ENCODE peak calls at places on chromosome 19, in ten cellular contexts. One of them, this sample, is unnamed.

GRCh38 chr19:11699931-11700794 is 38.6 kb downstream of the ZNF823 start:
- DNase-seq in AG04450: peak; percentile 2
- DNase-seq in mesendoderm: peak; percentile 44
- DNase-seq in heart right ventricle: no peak
- DNase-seq in BJ: no peak
- DNase-seq in uterus: no peak
- DNase-seq in CD8-positive, alpha-beta memory T cell: peak; percentile 6
- DNase-seq in kidney epithelial cell: no peak
- DNase-seq in psoas muscle: no peak
- DNase-seq in hepatocyte: peak; percentile 59
- DNase-seq in this sample: no peak

GRCh38 chr19:44212865-44213346 is 574 bp downstream of the ZNF227 start:
- DNase-seq in AG04450: no peak
- DNase-seq in mesendoderm: peak; percentile 47
- DNase-seq in heart right ventricle: peak; percentile 6
- DNase-seq in BJ: no peak
- DNase-seq in uterus: no peak
- DNase-seq in CD8-positive, alpha-beta memory T cell: no peak
- DNase-seq in kidney epithelial cell: no peak
- DNase-seq in psoas muscle: no peak
- DNase-seq in hepatocyte: peak; percentile 20
- DNase-seq in this sample: no peak

GRCh38 chr19:18292810-18293641 is 11.6 kb upstream of the JUND start:
- DNase-seq in AG04450: no peak
- DNase-seq in mesendoderm: peak; percentile 98
- DNase-seq in heart right ventricle: peak; percentile 90
- DNase-seq in BJ: no peak
- DNase-seq in uterus: peak; percentile 92
- DNase-seq in CD8-positive, alpha-beta memory T cell: no peak
- DNase-seq in kidney epithelial cell: no peak
- DNase-seq in psoas muscle: peak; percentile 90
- DNase-seq in hepatocyte: peak; percentile 91
- DNase-seq in this sample: peak; percentile 85

GRCh38 chr19:58021541-58022282 is 12.1 kb upstream of the ZSCAN1 start:
- DNase-seq in AG04450: no peak
- DNase-seq in mesendoderm: peak; percentile 92
- DNase-seq in heart right ventricle: peak; percentile 81
- DNase-seq in BJ: no peak
- DNase-seq in uterus: peak; percentile 61
- DNase-seq in CD8-positive, alpha-beta memory T cell: peak; percentile 39
- DNase-seq in kidney epithelial cell: no peak
- DNase-seq in psoas muscle: no peak
- DNase-seq in hepatocyte: peak; percentile 55
- DNase-seq in this sample: peak; percentile 40

GRCh38 chr19:55679343-55680257 is 4.6 kb downstream of the EPN1 start:
- DNase-seq in AG04450: no peak
- DNase-seq in mesendoderm: no peak
- DNase-seq in heart right ventricle: no peak
- DNase-seq in BJ: no peak
- DNase-seq in uterus: no peak
- DNase-seq in CD8-positive, alpha-beta memory T cell: no peak
- DNase-seq in kidney epithelial cell: no peak
- DNase-seq in psoas muscle: no peak
- DNase-seq in hepatocyte: no peak
- DNase-seq in this sample: no peak

GRCh38 chr19:49148784-49149651 is 6.2 kb downstream of the HRC start:
- DNase-seq in AG04450: peak; percentile 76
- DNase-seq in mesendoderm: peak; percentile 99
- DNase-seq in heart right ventricle: peak; percentile 99
- DNase-seq in BJ: peak; percentile 45
- DNase-seq in uterus: peak; percentile 95
- DNase-seq in CD8-positive, alpha-beta memory T cell: peak; percentile 68
- DNase-seq in kidney epithelial cell: peak; percentile 74
- DNase-seq in psoas muscle: peak; percentile 97
- DNase-seq in hepatocyte: peak; percentile 100
- DNase-seq in this sample: peak; percentile 99

GRCh38 chr19:27794444-27795042 is 1418.4 kb downstream of the UQCRFS1 start:
- DNase-seq in AG04450: no peak
- DNase-seq in mesendoderm: peak; percentile 81
- DNase-seq in heart right ventricle: peak; percentile 17
- DNase-seq in BJ: no peak
- DNase-seq in uterus: no peak
- DNase-seq in CD8-positive, alpha-beta memory T cell: peak; percentile 13
- DNase-seq in kidney epithelial cell: peak; percentile 2
- DNase-seq in psoas muscle: no peak
- DNase-seq in hepatocyte: peak; percentile 57
- DNase-seq in this sample: no peak

GRCh38 chr19:45150180-45150579 is 10.6 kb downstream of the NKPD1 start:
- DNase-seq in AG04450: no peak
- DNase-seq in mesendoderm: no peak
- DNase-seq in heart right ventricle: no peak
- DNase-seq in BJ: no peak
- DNase-seq in uterus: no peak
- DNase-seq in CD8-positive, alpha-beta memory T cell: no peak
- DNase-seq in kidney epithelial cell: no peak
- DNase-seq in psoas muscle: no peak
- DNase-seq in hepatocyte: no peak
- DNase-seq in this sample: no peak

GRCh38 chr19:50280983-50281382 is 48.2 kb downstream of the KCNC3 start:
- DNase-seq in AG04450: no peak
- DNase-seq in mesendoderm: no peak
- DNase-seq in heart right ventricle: no peak
- DNase-seq in BJ: no peak
- DNase-seq in uterus: no peak
- DNase-seq in CD8-positive, alpha-beta memory T cell: no peak
- DNase-seq in kidney epithelial cell: no peak
- DNase-seq in psoas muscle: no peak
- DNase-seq in hepatocyte: no peak
- DNase-seq in this sample: no peak

GRCh38 chr19:43618921-43619261 is 538 bp downstream of the ZNF428 start:
- DNase-seq in AG04450: no peak
- DNase-seq in mesendoderm: no peak
- DNase-seq in heart right ventricle: no peak
- DNase-seq in BJ: no peak
- DNase-seq in uterus: peak; percentile 36
- DNase-seq in CD8-positive, alpha-beta memory T cell: no peak
- DNase-seq in kidney epithelial cell: no peak
- DNase-seq in psoas muscle: no peak
- DNase-seq in hepatocyte: peak; percentile 65
- DNase-seq in this sample: no peak

GRCh38 chr19:49427855-49428546 is 2.8 kb downstream of the GFY start:
- DNase-seq in AG04450: no peak
- DNase-seq in mesendoderm: peak; percentile 60
- DNase-seq in heart right ventricle: no peak
- DNase-seq in BJ: no peak
- DNase-seq in uterus: no peak
- DNase-seq in CD8-positive, alpha-beta memory T cell: no peak
- DNase-seq in kidney epithelial cell: no peak
- DNase-seq in psoas muscle: no peak
- DNase-seq in hepatocyte: no peak
- DNase-seq in this sample: no peak

DNA sequence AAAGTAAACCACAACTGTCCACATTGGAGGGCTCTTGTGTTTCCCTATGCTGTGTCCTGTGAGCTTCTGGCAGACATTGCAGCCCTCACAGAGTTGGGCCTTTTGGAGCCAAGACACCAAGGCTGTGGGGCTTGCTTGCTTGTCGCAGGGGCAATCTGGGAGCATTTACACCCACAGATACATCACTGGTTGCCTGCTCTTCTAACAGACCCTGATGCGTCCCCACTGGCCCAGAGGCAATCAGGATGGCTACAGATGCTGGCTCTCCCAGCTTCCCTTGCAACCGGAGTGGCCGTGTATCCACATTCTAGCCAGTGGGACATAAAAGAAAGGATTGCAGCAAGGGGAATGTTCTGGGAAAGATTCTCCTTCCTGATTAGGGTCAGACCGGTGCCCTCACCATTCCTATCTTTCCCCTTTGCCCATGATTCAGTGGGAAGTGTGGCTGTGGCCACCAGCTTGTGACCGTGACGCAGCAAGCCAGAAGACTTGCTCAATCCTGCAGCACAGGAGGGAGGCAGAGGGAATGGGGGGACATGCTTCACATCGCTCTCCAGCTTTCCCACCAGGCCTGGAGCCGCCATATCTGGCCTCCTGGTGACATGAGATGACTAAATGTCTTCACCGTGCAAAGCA is 151.1 kb downstream of the DPF1 start:
- DNase-seq in AG04450: no peak
- DNase-seq in mesendoderm: no peak
- DNase-seq in heart right ventricle: no peak
- DNase-seq in BJ: no peak
- DNase-seq in uterus: no peak
- DNase-seq in CD8-positive, alpha-beta memory T cell: no peak
- DNase-seq in kidney epithelial cell: no peak
- DNase-seq in psoas muscle: no peak
- DNase-seq in hepatocyte: no peak
- DNase-seq in this sample: no peak
- H3K4me3 ChIP-seq in AG04450: no peak overlapping the region
- H3K4me3 ChIP-seq in mesendoderm: no peak overlapping the region
- H3K4me3 ChIP-seq in heart right ventricle: no peak overlapping the region
- H3K4me3 ChIP-seq in BJ: no peak overlapping the region
- H3K4me3 ChIP-seq in uterus: no peak overlapping the region
- H3K4me3 ChIP-seq in CD8-positive, alpha-beta memory T cell: no peak overlapping the region
- H3K4me3 ChIP-seq in kidney epithelial cell: no peak overlapping the region
- H3K4me3 ChIP-seq in psoas muscle: no peak overlapping the region
- H3K4me3 ChIP-seq in hepatocyte: no peak overlapping the region
- H3K4me3 ChIP-seq in this sample: no peak overlapping the region

DNA sequence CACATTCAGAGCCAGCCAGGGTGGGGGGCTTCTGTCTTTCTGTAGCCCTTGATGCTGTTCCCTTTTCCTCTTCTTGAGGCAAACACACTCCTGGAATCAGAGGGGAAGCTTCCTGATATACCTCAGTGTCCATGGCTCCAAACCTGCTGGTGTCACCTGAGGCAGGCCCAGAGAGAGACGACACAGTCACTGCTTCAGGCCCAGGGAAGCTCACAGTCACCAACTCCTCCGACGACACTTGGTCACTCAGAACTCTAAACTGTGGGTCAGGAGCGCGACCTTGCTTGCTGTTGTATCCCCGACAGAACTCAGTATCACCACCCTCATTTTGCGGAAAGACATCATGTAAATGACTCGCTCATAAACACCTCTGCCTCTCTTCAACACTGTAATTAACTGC is 1.1 kb downstream of the ATP13A1 start:
- DNase-seq in AG04450: no peak
- DNase-seq in mesendoderm: no peak
- DNase-seq in heart right ventricle: no peak
- DNase-seq in BJ: no peak
- DNase-seq in uterus: no peak
- DNase-seq in CD8-positive, alpha-beta memory T cell: no peak
- DNase-seq in kidney epithelial cell: no peak
- DNase-seq in psoas muscle: no peak
- DNase-seq in hepatocyte: no peak
- DNase-seq in this sample: no peak
- H3K4me3 ChIP-seq in AG04450: peak overlapping the region; percentile 100
- H3K4me3 ChIP-seq in mesendoderm: no peak overlapping the region
- H3K4me3 ChIP-seq in heart right ventricle: peak overlapping the region; percentile 99
- H3K4me3 ChIP-seq in BJ: peak overlapping the region; percentile 88
- H3K4me3 ChIP-seq in uterus: peak overlapping the region; percentile 96
- H3K4me3 ChIP-seq in CD8-positive, alpha-beta memory T cell: peak overlapping the region; percentile 91
- H3K4me3 ChIP-seq in kidney epithelial cell: peak overlapping the region; percentile 99
- H3K4me3 ChIP-seq in psoas muscle: peak overlapping the region; percentile 99
- H3K4me3 ChIP-seq in hepatocyte: peak overlapping the region; percentile 80
- H3K4me3 ChIP-seq in this sample: no peak overlapping the region

GRCh38 chr19:15776991-15777787 is 10.3 kb upstream of the OR10H5 start:
- DNase-seq in AG04450: no peak
- DNase-seq in mesendoderm: no peak
- DNase-seq in heart right ventricle: no peak
- DNase-seq in BJ: no peak
- DNase-seq in uterus: no peak
- DNase-seq in CD8-positive, alpha-beta memory T cell: no peak
- DNase-seq in kidney epithelial cell: no peak
- DNase-seq in psoas muscle: no peak
- DNase-seq in hepatocyte: no peak
- DNase-seq in this sample: no peak

GRCh38 chr19:15780595-15781418 is 6.7 kb upstream of the OR10H5 start:
- DNase-seq in AG04450: no peak
- DNase-seq in mesendoderm: no peak
- DNase-seq in heart right ventricle: no peak
- DNase-seq in BJ: no peak
- DNase-seq in uterus: peak; percentile 45
- DNase-seq in CD8-positive, alpha-beta memory T cell: no peak
- DNase-seq in kidney epithelial cell: no peak
- DNase-seq in psoas muscle: no peak
- DNase-seq in hepatocyte: no peak
- DNase-seq in this sample: no peak

GRCh38 chr19:15779756-15780476 is 7.5 kb upstream of the OR10H5 start:
- DNase-seq in AG04450: no peak
- DNase-seq in mesendoderm: no peak
- DNase-seq in heart right ventricle: peak; percentile 88
- DNase-seq in BJ: no peak
- DNase-seq in uterus: peak; percentile 83
- DNase-seq in CD8-positive, alpha-beta memory T cell: no peak
- DNase-seq in kidney epithelial cell: no peak
- DNase-seq in psoas muscle: peak; percentile 80
- DNase-seq in hepatocyte: no peak
- DNase-seq in this sample: peak; percentile 74

GRCh38 chr19:15782211-15782610 is 5.2 kb upstream of the OR10H5 start:
- DNase-seq in AG04450: no peak
- DNase-seq in mesendoderm: no peak
- DNase-seq in heart right ventricle: no peak
- DNase-seq in BJ: no peak
- DNase-seq in uterus: no peak
- DNase-seq in CD8-positive, alpha-beta memory T cell: no peak
- DNase-seq in kidney epithelial cell: no peak
- DNase-seq in psoas muscle: no peak
- DNase-seq in hepatocyte: no peak
- DNase-seq in this sample: no peak

DNA sequence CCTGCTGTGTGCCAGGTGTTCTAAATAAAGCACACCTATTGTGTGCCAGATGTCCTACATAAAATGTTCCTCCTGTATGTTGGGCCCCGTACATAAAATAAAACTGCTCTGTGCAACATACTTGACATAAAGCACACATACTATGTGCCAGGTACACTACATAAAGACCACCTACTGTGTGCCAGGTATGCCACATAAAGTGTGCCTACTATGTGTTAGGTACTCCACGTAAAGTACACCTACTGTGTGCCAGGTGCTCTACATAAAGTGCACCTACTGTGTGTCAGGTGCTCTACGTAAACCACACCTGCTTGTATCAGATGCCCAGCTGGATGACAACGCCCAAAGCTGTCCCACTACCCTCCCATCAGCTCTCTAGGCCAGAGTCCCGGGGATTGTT is 5.8 kb upstream of the OR10H5 start:
- DNase-seq in AG04450: no peak
- DNase-seq in mesendoderm: no peak
- DNase-seq in heart right ventricle: no peak
- DNase-seq in BJ: no peak
- DNase-seq in uterus: no peak
- DNase-seq in CD8-positive, alpha-beta memory T cell: no peak
- DNase-seq in kidney epithelial cell: no peak
- DNase-seq in psoas muscle: no peak
- DNase-seq in hepatocyte: no peak
- DNase-seq in this sample: no peak
- H3K4me3 ChIP-seq in AG04450: no peak overlapping the region
- H3K4me3 ChIP-seq in mesendoderm: no peak overlapping the region
- H3K4me3 ChIP-seq in heart right ventricle: no peak overlapping the region
- H3K4me3 ChIP-seq in BJ: no peak overlapping the region
- H3K4me3 ChIP-seq in uterus: no peak overlapping the region
- H3K4me3 ChIP-seq in CD8-positive, alpha-beta memory T cell: no peak overlapping the region
- H3K4me3 ChIP-seq in kidney epithelial cell: no peak overlapping the region
- H3K4me3 ChIP-seq in psoas muscle: no peak overlapping the region
- H3K4me3 ChIP-seq in hepatocyte: no peak overlapping the region
- H3K4me3 ChIP-seq in this sample: no peak overlapping the region

GRCh38 chr19:17156296-17156946 is 58.7 kb upstream of the USE1 start:
- DNase-seq in AG04450: no peak
- DNase-seq in mesendoderm: no peak
- DNase-seq in heart right ventricle: no peak
- DNase-seq in BJ: no peak
- DNase-seq in uterus: no peak
- DNase-seq in CD8-positive, alpha-beta memory T cell: no peak
- DNase-seq in kidney epithelial cell: no peak
- DNase-seq in psoas muscle: no peak
- DNase-seq in hepatocyte: no peak
- DNase-seq in this sample: no peak
- H3K4me3 ChIP-seq in AG04450: no peak overlapping the region
- H3K4me3 ChIP-seq in mesendoderm: no peak overlapping the region
- H3K4me3 ChIP-seq in heart right ventricle: no peak overlapping the region
- H3K4me3 ChIP-seq in BJ: no peak overlapping the region
- H3K4me3 ChIP-seq in uterus: no peak overlapping the region
- H3K4me3 ChIP-seq in CD8-positive, alpha-beta memory T cell: no peak overlapping the region
- H3K4me3 ChIP-seq in kidney epithelial cell: no peak overlapping the region
- H3K4me3 ChIP-seq in psoas muscle: no peak overlapping the region
- H3K4me3 ChIP-seq in hepatocyte: no peak overlapping the region
- H3K4me3 ChIP-seq in this sample: no peak overlapping the region